ENCODE peak calls at places on chromosomes 4 and X, in six cellular contexts. L is SK-N-SH, H is H1, F is K562, Q is HCT116, K is GM12878. Y is an unnamed sample.

GRCh38 chr4:54971474-54971950 is 153.9 kb downstream of the KDR start:
- DNase-seq in L (peak), K (no peak), Q (peak), F (peak), H (no peak), Y (peak)

GRCh38 chr4:144644368-144645101 is 1.4 kb upstream of the HHIP start:
- DNase-seq in H (no peak), F (no peak), Q (no peak), K (no peak), L (no peak), Y (no peak)

GRCh38 chr4:93835929-93836328 is 7.4 kb downstream of the ATOH1 start:
- DNase-seq in L (no peak), H (no peak), K (no peak), F (no peak), Q (no peak), Y (no peak)

GRCh38 chrX:97835969-97836368 is 952.3 kb downstream of the RPA4 start:
- DNase-seq in K (no peak), H (no peak), Q (no peak), L (no peak), F (no peak), Y (no peak)

GRCh38 chr4:156154978-156155377 is 201.3 kb upstream of the CTSO start:
- DNase-seq in Q (no peak), H (no peak), F (no peak), K (no peak), L (no peak), Y (no peak)

GRCh38 chr4:68905598-68906237 is 45.9 kb downstream of the UGT2A3 start:
- DNase-seq in H (no peak), F (no peak), K (no peak), L (no peak), Q (no peak), Y (no peak)

GRCh38 chr4:149825336-149825735 is 9.7 kb upstream of the IQCM start:
- DNase-seq in L (no peak), H (no peak), F (no peak), Q (no peak), K (no peak), Y (no peak)

GRCh38 chrX:132737743-132738142 is 220.7 kb downstream of the HS6ST2 start:
- DNase-seq in F (no peak), K (no peak), H (no peak), L (no peak), Q (peak), Y (no peak)

GRCh38 chrX:40054793-40055192 is 43.0 kb downstream of the BCOR start:
- DNase-seq in K (no peak), L (no peak), F (no peak), Q (no peak), H (no peak), Y (no peak)

GRCh38 chr4:48028654-48029053 is 12.1 kb downstream of the NIPAL1 start:
- DNase-seq in H (no peak), Q (no peak), K (no peak), L (no peak), F (no peak), Y (no peak)

GRCh38 chrX:117839544-117839943 is 277.1 kb downstream of the KLHL13 start:
- DNase-seq in L (peak), Q (no peak), K (no peak), F (peak), H (no peak), Y (no peak)

GRCh38 chr4:140144937-140145336 is 9.0 kb downstream of the MAML3 start:
- DNase-seq in K (no peak), H (no peak), F (no peak), Q (no peak), L (no peak), Y (no peak)

GRCh38 chr4:128056396-128056795 is 4.7 kb upstream of the LARP1B start:
- DNase-seq in Q (no peak), H (no peak), K (no peak), L (no peak), F (no peak), Y (no peak)

GRCh38 chr4:94491322-94491721 is 39.6 kb downstream of the PDLIM5 start:
- DNase-seq in Q (no peak), L (no peak), F (no peak), K (no peak), H (no peak), Y (no peak)

GRCh38 chr4:26263165-26263564 is 57.6 kb upstream of the RBPJ start:
- DNase-seq in F (peak), H (no peak), K (no peak), L (peak), Q (peak), Y (no peak)

GRCh38 chrX:341541-342101 is 23.0 kb upstream of the GTPBP6 start:
- DNase-seq in H (no peak), F (no peak), Q (no peak), K (no peak), L (no peak), Y (no peak)

GRCh38 chr4:138636791-138637190 is 378.8 kb upstream of the NOCT start:
- DNase-seq in L (no peak), H (no peak), F (no peak), K (no peak), Q (no peak), Y (no peak)

GRCh38 chr4:37268311-37268710 is 23.8 kb downstream of the NWD2 start:
- DNase-seq in K (no peak), H (no peak), L (no peak), Q (no peak), F (no peak), Y (no peak)

GRCh38 chr4:143335979-143336827 is 473 bp upstream of the GAB1 start:
- DNase-seq in L (peak), K (no peak), F (peak), Q (no peak), H (peak), Y (peak)

GRCh38 chr4:5863461-5864113 is 29.3 kb downstream of the CRMP1 start:
- DNase-seq in Q (peak), L (no peak), H (no peak), F (no peak), K (no peak), Y (no peak)

GRCh38 chr4:7430965-7431695 is 3.6 kb downstream of the PSAPL1 start:
- DNase-seq in H (no peak), F (no peak), L (no peak), Q (no peak), K (no peak), Y (no peak)

GRCh38 chr4:151736367-151736766 is 24.4 kb downstream of the GATB start:
- DNase-seq in F (no peak), L (no peak), H (no peak), K (no peak), Q (no peak), Y (no peak)

GRCh38 chr4:52838729-52839722 is 23.1 kb upstream of the RASL11B start:
- DNase-seq in F (no peak), H (no peak), Q (no peak), K (no peak), L (no peak), Y (peak)

DNA sequence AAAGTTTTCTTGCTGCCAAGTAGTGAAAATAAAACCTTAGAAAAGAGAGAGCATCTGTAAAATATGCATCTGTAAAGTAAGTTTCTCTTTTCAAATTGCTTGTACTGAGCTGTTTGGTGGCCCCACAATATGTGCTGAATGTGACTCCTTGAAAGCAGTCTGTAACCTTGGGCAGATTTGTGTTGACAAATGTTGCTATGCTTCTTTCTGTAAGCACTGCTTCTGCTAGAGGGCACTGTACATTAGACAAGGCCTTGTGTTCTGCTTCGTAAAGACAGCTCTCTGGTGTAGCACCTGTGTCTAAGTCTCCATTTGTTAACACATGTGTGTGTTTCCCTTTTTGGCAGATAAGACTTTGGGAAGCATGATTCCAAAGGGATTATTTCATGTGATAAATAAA is 56.6 kb upstream of the NRK start:
- DNase-seq in H (no peak), K (no peak), F (no peak), L (no peak), Q (no peak), Y (peak)
- TF ChIP-seq JUND in H (no peak), K (no peak), F (no peak), L (no peak), Q (no peak), Y (no peak)

GRCh38 chrX:24372021-24372763 is 11.8 kb downstream of the SUPT20HL1 start:
- DNase-seq in L (no peak), K (no peak), F (no peak), H (no peak), Q (no peak), Y (no peak)
- TF ChIP-seq YY1 in L (no peak), K (no peak), F (no peak), H (no peak), Q (no peak), Y (no peak)

GRCh38 chr4:1753692-1754311 is 32.5 kb downstream of the TACC3 start:
- DNase-seq in F (no peak), H (no peak), Q (no peak), L (no peak), K (no peak), Y (peak)

GRCh38 chr4:1751919-1752283 is 30.6 kb downstream of the TACC3 start:
- DNase-seq in F (peak), K (no peak), Q (no peak), H (no peak), L (no peak), Y (peak)

GRCh38 chr4:1753256-1753655 is 31.9 kb downstream of the TACC3 start:
- DNase-seq in H (no peak), L (no peak), K (no peak), Q (no peak), F (no peak), Y (no peak)

GRCh38 chr4:1751155-1751918 is 30.0 kb downstream of the TACC3 start:
- DNase-seq in K (no peak), H (no peak), L (no peak), F (no peak), Q (no peak), Y (no peak)

GRCh38 chr4:1752284-1753041 is 31.1 kb downstream of the TACC3 start:
- DNase-seq in L (no peak), H (no peak), Q (no peak), K (no peak), F (peak), Y (peak)
- TF ChIP-seq JUND in L (no peak), H (no peak), Q (no peak), K (no peak), F (no peak), Y (no peak)

GRCh38 chrX:130173190-130173895 is 1.6 kb downstream of the RAB33A start:
- DNase-seq in K (peak), L (no peak), H (no peak), F (peak), Q (no peak), Y (no peak)
- TF ChIP-seq YY1 in K (no peak), L (no peak), H (no peak), F (peak), Q (no peak), Y (no peak)

Y was measured in HepG2.